ENCODE peak calls at places on chromosomes 11 and 22, in ten cellular contexts. One of them, this sample, is unnamed.

GRCh38 chr22:46796566-46797195 is 34.2 kb downstream of the TBC1D22A start:
- DNase-seq in heart right ventricle: no peak
- DNase-seq in KBM-7: no peak
- DNase-seq in NCI-H1930: no peak
- DNase-seq in mesendoderm: no peak
- DNase-seq in CD4-positive, alpha-beta memory T cell: no peak
- DNase-seq in lung: no peak
- DNase-seq in fibroblast of lung: no peak
- DNase-seq in HCEC 1CT: no peak
- DNase-seq in B cell: no peak
- DNase-seq in this sample: no peak

GRCh38 chr22:35102663-35103062 is 36.7 kb downstream of the ISX start:
- DNase-seq in HCEC 1CT: no peak
- DNase-seq in CD4-positive, alpha-beta memory T cell: no peak
- DNase-seq in heart right ventricle: no peak
- DNase-seq in fibroblast of lung: no peak
- DNase-seq in KBM-7: peak; percentile 68
- DNase-seq in NCI-H1930: no peak
- DNase-seq in lung: peak; percentile 35
- DNase-seq in B cell: no peak
- DNase-seq in mesendoderm: peak; percentile 90
- DNase-seq in this sample: peak; percentile 41

GRCh38 chr11:65589444-65590239 is 6.0 kb downstream of the KCNK7 start:
- DNase-seq in mesendoderm: no peak
- DNase-seq in KBM-7: no peak
- DNase-seq in heart right ventricle: no peak
- DNase-seq in HCEC 1CT: no peak
- DNase-seq in CD4-positive, alpha-beta memory T cell: no peak
- DNase-seq in lung: no peak
- DNase-seq in fibroblast of lung: no peak
- DNase-seq in NCI-H1930: no peak
- DNase-seq in B cell: no peak
- DNase-seq in this sample: peak; percentile 87

GRCh38 chr11:72240461-72241289 is 3.3 kb downstream of the PHOX2A start:
- DNase-seq in lung: no peak
- DNase-seq in B cell: no peak
- DNase-seq in NCI-H1930: no peak
- DNase-seq in fibroblast of lung: peak; percentile 18
- DNase-seq in KBM-7: no peak
- DNase-seq in HCEC 1CT: no peak
- DNase-seq in heart right ventricle: peak; percentile 12
- DNase-seq in mesendoderm: peak; percentile 21
- DNase-seq in CD4-positive, alpha-beta memory T cell: no peak
- DNase-seq in this sample: peak; percentile 72

GRCh38 chr22:26322179-26322905 is 106.7 kb upstream of the ASPHD2 start:
- DNase-seq in lung: no peak
- DNase-seq in NCI-H1930: no peak
- DNase-seq in fibroblast of lung: no peak
- DNase-seq in heart right ventricle: no peak
- DNase-seq in mesendoderm: peak; percentile 98
- DNase-seq in CD4-positive, alpha-beta memory T cell: no peak
- DNase-seq in KBM-7: no peak
- DNase-seq in B cell: no peak
- DNase-seq in HCEC 1CT: peak; percentile 93
- DNase-seq in this sample: no peak

GRCh38 chr11:59559886-59560285 is 48.5 kb downstream of the OR4D9 start:
- DNase-seq in lung: no peak
- DNase-seq in HCEC 1CT: no peak
- DNase-seq in heart right ventricle: no peak
- DNase-seq in B cell: no peak
- DNase-seq in NCI-H1930: no peak
- DNase-seq in fibroblast of lung: no peak
- DNase-seq in KBM-7: no peak
- DNase-seq in CD4-positive, alpha-beta memory T cell: no peak
- DNase-seq in mesendoderm: peak; percentile 66
- DNase-seq in this sample: no peak

GRCh38 chr11:1203505-1204271 is 19.2 kb upstream of the MUC5B start:
- DNase-seq in mesendoderm: no peak
- DNase-seq in KBM-7: no peak
- DNase-seq in lung: no peak
- DNase-seq in CD4-positive, alpha-beta memory T cell: no peak
- DNase-seq in fibroblast of lung: no peak
- DNase-seq in heart right ventricle: no peak
- DNase-seq in HCEC 1CT: no peak
- DNase-seq in NCI-H1930: no peak
- DNase-seq in B cell: peak; percentile 30
- DNase-seq in this sample: peak; percentile 22

GRCh38 chr11:95145430-95146063 is 55.9 kb downstream of the ENDOD1 start:
- DNase-seq in mesendoderm: no peak
- DNase-seq in CD4-positive, alpha-beta memory T cell: no peak
- DNase-seq in HCEC 1CT: no peak
- DNase-seq in NCI-H1930: no peak
- DNase-seq in fibroblast of lung: no peak
- DNase-seq in KBM-7: no peak
- DNase-seq in heart right ventricle: no peak
- DNase-seq in lung: no peak
- DNase-seq in B cell: no peak
- DNase-seq in this sample: no peak

GRCh38 chr11:11980200-11980599 is 28.2 kb downstream of the DKK3 start:
- DNase-seq in heart right ventricle: no peak
- DNase-seq in mesendoderm: no peak
- DNase-seq in B cell: no peak
- DNase-seq in NCI-H1930: no peak
- DNase-seq in HCEC 1CT: no peak
- DNase-seq in lung: no peak
- DNase-seq in fibroblast of lung: no peak
- DNase-seq in CD4-positive, alpha-beta memory T cell: no peak
- DNase-seq in KBM-7: no peak
- DNase-seq in this sample: no peak

GRCh38 chr11:45252134-45252856 is 33.8 kb downstream of the SYT13 start:
- DNase-seq in heart right ventricle: peak; percentile 43
- DNase-seq in mesendoderm: peak; percentile 84
- DNase-seq in NCI-H1930: peak; percentile 47
- DNase-seq in B cell: no peak
- DNase-seq in lung: no peak
- DNase-seq in HCEC 1CT: peak; percentile 8
- DNase-seq in fibroblast of lung: peak; percentile 19
- DNase-seq in CD4-positive, alpha-beta memory T cell: no peak
- DNase-seq in KBM-7: peak; percentile 56
- DNase-seq in this sample: peak; percentile 52

GRCh38 chr22:17761145-17761488 is 13.2 kb downstream of the BID start:
- DNase-seq in mesendoderm: no peak
- DNase-seq in fibroblast of lung: no peak
- DNase-seq in B cell: no peak
- DNase-seq in heart right ventricle: no peak
- DNase-seq in lung: no peak
- DNase-seq in NCI-H1930: no peak
- DNase-seq in CD4-positive, alpha-beta memory T cell: no peak
- DNase-seq in KBM-7: no peak
- DNase-seq in HCEC 1CT: no peak
- DNase-seq in this sample: no peak